ENCODE peak calls at places on chromosomes 7 and 10, in six cellular contexts. L is naive thymus-derived CD4-positive, alpha-beta T cell; F is epithelial cell of esophagus; B is gastrocnemius medialis; P is fibroblast of pulmonary artery; Y is hepatocyte. S is an unnamed sample.

GRCh38 chr7:52685351-52685750 is 350.1 kb upstream of the POM121L12 start:
- DNase-seq in L (no peak), F (no peak), B (no peak), P (no peak), Y (no peak), S (no peak)

GRCh38 chr10:73908853-73909611 is 1.9 kb upstream of the PLAU start:
- DNase-seq in L (no peak), F (peak), B (peak), P (peak), Y (peak), S (peak)

GRCh38 chr10:70122742-70123141 is 9.9 kb downstream of the AIFM2 start:
- DNase-seq in L (no peak), F (no peak), B (no peak), P (peak), Y (no peak), S (no peak)

GRCh38 chr7:131717181-131717580 is 160.8 kb upstream of the PODXL start:
- DNase-seq in L (no peak), F (no peak), B (no peak), P (no peak), Y (no peak), S (no peak)

GRCh38 chr10:29896053-29896452 is 163.3 kb downstream of the JCAD start:
- DNase-seq in L (no peak), F (no peak), B (no peak), P (peak), Y (no peak), S (no peak)

GRCh38 chr7:36473454-36474282 is 84.0 kb downstream of the ANLN start:
- DNase-seq in L (no peak), F (peak), B (no peak), P (peak), Y (peak), S (peak)

GRCh38 chr10:92886334-92886961 is 38.1 kb downstream of the EXOC6 start:
- DNase-seq in L (no peak), F (peak), B (no peak), P (no peak), Y (peak), S (peak)

GRCh38 chr10:124619195-124619594 is 125.0 kb downstream of the FAM53B start:
- DNase-seq in L (no peak), F (peak), B (no peak), P (no peak), Y (no peak), S (peak)

GRCh38 chr10:130443236-130443635 is 307.0 kb downstream of the GLRX3 start:
- DNase-seq in L (no peak), F (no peak), B (no peak), P (no peak), Y (peak), S (no peak)

GRCh38 chr7:137970263-137970975 is 31.5 kb downstream of the CREB3L2 start:
- DNase-seq in L (no peak), F (peak), B (no peak), P (peak), Y (peak), S (peak)

GRCh38 chr7:68417659-68418058 is 1180.6 kb upstream of the AUTS2 start:
- DNase-seq in L (no peak), F (no peak), B (no peak), P (no peak), Y (no peak), S (no peak)

GRCh38 chr7:29793507-29793906 is 12.8 kb upstream of the WIPF3 start:
- DNase-seq in L (no peak), F (no peak), B (no peak), P (no peak), Y (no peak), S (no peak)

GRCh38 chr10:93703066-93703465 is 674 bp upstream of the FRA10AC1 start:
- DNase-seq in L (no peak), F (peak), B (no peak), P (peak), Y (no peak), S (no peak)

GRCh38 chr7:519974-520458 is 370 bp upstream of the PDGFA start:
- DNase-seq in L (no peak), F (peak), B (no peak), P (peak), Y (peak), S (peak)

DNA sequence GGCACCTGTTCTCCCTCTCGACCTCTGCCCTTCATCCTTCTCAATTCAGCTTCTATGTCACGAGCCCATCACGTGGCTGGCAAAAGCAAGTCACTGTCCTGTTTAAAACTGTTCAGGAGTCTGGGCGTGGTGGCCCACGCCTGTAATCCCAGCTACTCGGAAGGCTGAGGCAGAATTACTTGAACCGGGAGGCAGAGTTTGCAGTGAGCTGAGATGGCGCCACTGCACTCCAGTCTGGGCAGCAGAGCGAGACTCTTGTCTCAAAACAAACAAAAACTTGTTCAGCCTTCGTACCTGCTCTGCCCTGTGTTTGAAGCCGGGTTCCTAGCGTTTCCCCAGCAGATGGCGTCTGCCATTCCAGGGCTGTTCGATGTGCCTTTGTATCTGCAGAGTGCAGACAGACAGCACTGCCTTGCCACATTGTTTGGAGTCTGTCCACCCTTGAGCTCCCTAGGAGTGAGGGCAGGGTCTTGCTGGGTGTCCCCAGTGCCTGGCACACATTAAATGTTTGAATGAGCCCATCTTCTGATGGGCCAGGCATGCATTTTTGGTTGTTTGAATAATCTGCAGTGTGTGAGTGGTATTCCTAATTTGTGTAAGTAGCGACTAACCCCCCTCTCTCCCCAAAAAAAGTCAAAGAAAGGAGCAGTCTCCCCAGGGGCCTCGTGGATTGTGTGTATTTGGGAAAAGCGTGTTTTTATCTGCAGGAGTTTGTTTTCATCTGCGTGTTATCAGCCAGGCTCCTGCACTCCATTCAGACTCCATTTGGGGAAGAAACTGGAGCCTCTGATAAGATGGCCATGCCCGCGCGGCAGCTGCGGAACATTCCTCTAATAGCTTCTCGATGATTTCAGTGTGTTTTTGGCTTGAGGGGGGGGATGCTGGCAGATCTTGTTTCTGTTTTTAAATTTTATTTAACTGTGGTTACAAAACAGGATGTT is 61.2 kb downstream of the DNAJB6 start:
- DNase-seq in L (no peak), F (peak), B (peak), P (peak), Y (peak), S (peak)
- H3K4me3 ChIP-seq in L (no peak), F (no peak), B (peak), P (peak), Y (no peak), S (no peak)

GRCh38 chr10:6300784-6301180 is 98.0 kb downstream of the PFKFB3 start:
- DNase-seq in L (no peak), F (no peak), B (no peak), P (no peak), Y (no peak), S (no peak)

GRCh38 chr10:6301482-6302083 is 98.9 kb downstream of the PFKFB3 start:
- DNase-seq in L (no peak), F (peak), B (no peak), P (no peak), Y (peak), S (no peak)

GRCh38 chr10:6299743-6300105 is 97.0 kb downstream of the PFKFB3 start:
- DNase-seq in L (no peak), F (no peak), B (no peak), P (no peak), Y (no peak), S (peak)

GRCh38 chr10:6299234-6299633 is 96.5 kb downstream of the PFKFB3 start:
- DNase-seq in L (no peak), F (peak), B (no peak), P (no peak), Y (peak), S (peak)

DNA sequence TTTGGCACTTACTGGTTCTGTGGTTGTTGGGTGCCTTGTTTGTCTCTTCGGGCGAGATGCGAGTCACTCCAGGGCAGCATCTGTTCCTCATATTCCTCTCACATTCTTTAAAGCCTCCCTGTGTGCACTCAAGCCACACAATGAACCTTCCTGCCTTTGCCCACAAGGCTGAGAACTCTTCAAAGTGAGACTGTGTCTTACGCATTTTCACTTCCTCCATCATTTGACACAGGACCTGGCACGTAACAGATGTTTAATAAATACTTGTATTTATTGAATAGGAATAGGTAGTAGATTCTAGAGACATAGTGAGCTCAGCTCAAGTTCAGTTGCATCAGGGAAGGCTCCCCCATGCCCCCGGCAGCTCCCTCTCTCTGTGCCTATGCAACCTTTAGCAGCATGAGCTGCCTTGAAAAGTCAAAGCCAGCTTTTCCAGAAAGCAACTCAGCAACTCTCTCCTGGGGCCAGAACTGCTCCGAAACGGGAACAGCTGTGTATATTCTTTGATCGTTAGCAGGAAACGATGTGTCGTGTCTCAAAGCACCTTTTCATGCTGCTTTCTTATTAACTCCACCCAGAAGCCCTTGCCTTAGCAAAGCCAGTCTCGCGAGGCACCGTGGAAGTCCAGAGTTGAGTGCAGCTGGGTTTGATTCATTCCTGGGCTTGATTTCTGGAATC is 97.5 kb downstream of the PFKFB3 start:
- DNase-seq in L (peak), F (peak), B (no peak), P (peak), Y (no peak), S (peak)
- H3K4me3 ChIP-seq in L (peak), F (no peak), B (no peak), P (no peak), Y (no peak), S (no peak)

GRCh38 chr10:126334272-126334671 is 54.0 kb downstream of the ADAM12 start:
- DNase-seq in L (no peak), F (no peak), B (no peak), P (no peak), Y (no peak), S (no peak)
- H3K4me3 ChIP-seq in L (no peak), F (no peak), B (no peak), P (no peak), Y (no peak), S (no peak)

GRCh38 chr7:100888988-100889760 is at the start of gene UFSP1:
- DNase-seq in L (no peak), F (no peak), B (no peak), P (no peak), Y (no peak), S (no peak)

GRCh38 chr7:100887955-100888481 is 1.5 kb downstream of the UFSP1 start:
- DNase-seq in L (no peak), F (no peak), B (no peak), P (no peak), Y (no peak), S (no peak)

GRCh38 chr7:100887186-100887954 is 2.1 kb downstream of the UFSP1 start:
- DNase-seq in L (peak), F (no peak), B (no peak), P (no peak), Y (no peak), S (no peak)

GRCh38 chr7:100889761-100890639 is 485 bp upstream of the UFSP1 start:
- DNase-seq in L (peak), F (peak), B (peak), P (peak), Y (peak), S (peak)

DNA sequence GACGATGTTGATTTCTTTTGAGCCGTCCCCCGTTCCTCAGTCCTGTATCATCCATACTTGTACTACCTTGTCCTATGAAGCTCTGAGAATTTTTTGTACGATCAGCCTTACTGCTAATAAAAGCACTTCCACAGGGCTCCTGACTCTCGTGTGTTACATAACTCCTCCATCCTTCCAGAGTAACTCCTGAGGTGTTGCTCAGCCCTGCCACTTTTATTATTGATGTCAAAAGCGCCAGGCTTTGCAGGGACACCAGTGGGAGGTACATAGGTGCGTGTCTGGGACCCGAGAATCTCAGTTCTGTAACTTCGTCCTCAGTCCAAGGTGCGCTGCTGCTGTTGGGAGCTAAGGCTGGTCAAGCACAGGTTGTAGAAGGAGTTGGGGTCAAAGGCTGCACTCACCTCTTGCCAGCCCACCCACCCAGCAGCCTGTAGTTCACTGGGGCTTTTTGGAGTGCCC is 957 bp downstream of the UFSP1 start:
- DNase-seq in L (no peak), F (peak), B (no peak), P (no peak), Y (no peak), S (no peak)
- H3K4me3 ChIP-seq in L (peak), F (peak), B (peak), P (peak), Y (peak), S (peak)

DNA sequence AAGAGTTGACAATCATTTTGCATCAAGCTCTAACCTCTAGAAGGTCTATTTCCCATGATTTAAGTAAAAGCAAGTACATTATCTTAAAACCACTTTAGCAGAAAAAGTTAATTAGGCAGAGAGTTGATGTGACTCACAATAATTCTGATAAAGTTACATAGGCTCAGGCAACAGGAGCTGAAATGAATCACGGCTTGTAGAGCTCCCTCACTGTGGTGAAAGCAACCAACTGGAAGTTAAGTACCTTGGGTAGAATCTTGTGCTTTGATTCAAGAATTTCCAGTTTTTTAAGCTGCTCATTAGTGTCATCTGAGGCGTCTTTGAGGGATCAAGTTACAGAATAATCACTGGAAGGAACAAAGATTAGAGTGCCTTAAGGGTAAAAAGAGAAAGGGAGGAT is 68.9 kb upstream of the NFE2L3 start:
- DNase-seq in L (no peak), F (peak), B (no peak), P (no peak), Y (peak), S (peak)
- H3K4me3 ChIP-seq in L (no peak), F (no peak), B (no peak), P (no peak), Y (no peak), S (no peak)

DNA sequence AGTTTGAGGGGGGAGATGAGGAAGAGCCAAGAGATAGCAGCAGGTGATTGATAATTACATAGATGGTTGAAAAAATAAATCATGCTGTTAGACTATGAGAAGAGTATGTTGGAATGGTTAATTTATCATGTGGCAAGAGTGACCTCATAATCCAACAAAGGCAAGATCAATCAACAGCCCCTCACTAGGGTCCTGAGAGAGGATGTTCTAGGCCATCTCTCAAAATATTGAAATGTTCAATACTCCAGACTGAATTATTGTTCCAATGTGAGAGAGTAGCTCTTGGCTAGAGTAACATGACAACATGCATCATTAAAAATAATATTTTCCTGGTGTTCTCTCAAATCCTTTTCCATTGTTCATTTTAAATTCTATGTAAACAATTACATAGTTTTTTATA is 67.9 kb downstream of the ADD3 start:
- DNase-seq in L (no peak), F (no peak), B (no peak), P (no peak), Y (no peak), S (no peak)
- H3K4me3 ChIP-seq in L (no peak), F (no peak), B (no peak), P (peak), Y (no peak), S (no peak)